ENCODE peak calls at places on chromosome 10, in eight cellular contexts. One of them, this sample, is unnamed.

GRCh38 chr10:72742797-72743196 is 50.9 kb downstream of the MCU start:
- DNase-seq in NAMALWA: no peak
- DNase-seq in A549: no peak
- DNase-seq in hypothalamus: no peak
- DNase-seq in activated CD4-positive, alpha-beta T cell treated with anti-CD3 and anti-CD28 coated beads for 36 hours: no peak
- DNase-seq in HS-5: no peak
- DNase-seq in GM12865: no peak
- DNase-seq in HCT116: no peak
- DNase-seq in this sample: no peak

GRCh38 chr10:70963271-70963670 is 74.9 kb upstream of the PCBD1 start:
- DNase-seq in GM12865: no peak
- DNase-seq in hypothalamus: no peak
- DNase-seq in HS-5: no peak
- DNase-seq in NAMALWA: no peak
- DNase-seq in activated CD4-positive, alpha-beta T cell treated with anti-CD3 and anti-CD28 coated beads for 36 hours: no peak
- DNase-seq in HCT116: no peak
- DNase-seq in A549: no peak
- DNase-seq in this sample: no peak

GRCh38 chr10:115939101-115939815 is 333.7 kb downstream of the GFRA1 start:
- DNase-seq in HCT116: no peak
- DNase-seq in hypothalamus: no peak
- DNase-seq in activated CD4-positive, alpha-beta T cell treated with anti-CD3 and anti-CD28 coated beads for 36 hours: no peak
- DNase-seq in A549: no peak
- DNase-seq in HS-5: no peak
- DNase-seq in GM12865: no peak
- DNase-seq in NAMALWA: no peak
- DNase-seq in this sample: no peak

GRCh38 chr10:47099445-47099844 is 188.2 kb downstream of the PTPN20 start:
- DNase-seq in GM12865: no peak
- DNase-seq in A549: no peak
- DNase-seq in NAMALWA: no peak
- DNase-seq in HS-5: no peak
- DNase-seq in activated CD4-positive, alpha-beta T cell treated with anti-CD3 and anti-CD28 coated beads for 36 hours: no peak
- DNase-seq in HCT116: no peak
- DNase-seq in hypothalamus: no peak
- DNase-seq in this sample: no peak

GRCh38 chr10:34922138-34922537 is 107.0 kb upstream of the PARD3 start:
- DNase-seq in HS-5: no peak
- DNase-seq in GM12865: no peak
- DNase-seq in A549: no peak
- DNase-seq in activated CD4-positive, alpha-beta T cell treated with anti-CD3 and anti-CD28 coated beads for 36 hours: no peak
- DNase-seq in NAMALWA: no peak
- DNase-seq in hypothalamus: no peak
- DNase-seq in HCT116: no peak
- DNase-seq in this sample: no peak

GRCh38 chr10:96341219-96342182 is 17.3 kb downstream of the OPALIN start:
- DNase-seq in A549: no peak
- DNase-seq in HCT116: no peak
- DNase-seq in NAMALWA: no peak
- DNase-seq in GM12865: peak
- DNase-seq in HS-5: no peak
- DNase-seq in activated CD4-positive, alpha-beta T cell treated with anti-CD3 and anti-CD28 coated beads for 36 hours: peak
- DNase-seq in hypothalamus: no peak
- DNase-seq in this sample: peak

GRCh38 chr10:21860718-21861117 is 142.8 kb downstream of the DNAJC1 start:
- DNase-seq in hypothalamus: no peak
- DNase-seq in activated CD4-positive, alpha-beta T cell treated with anti-CD3 and anti-CD28 coated beads for 36 hours: no peak
- DNase-seq in GM12865: peak
- DNase-seq in A549: no peak
- DNase-seq in HCT116: no peak
- DNase-seq in NAMALWA: no peak
- DNase-seq in HS-5: no peak
- DNase-seq in this sample: no peak

GRCh38 chr10:86286591-86287421 is 79.8 kb downstream of the GRID1 start:
- DNase-seq in HS-5: no peak
- DNase-seq in A549: no peak
- DNase-seq in HCT116: no peak
- DNase-seq in activated CD4-positive, alpha-beta T cell treated with anti-CD3 and anti-CD28 coated beads for 36 hours: no peak
- DNase-seq in GM12865: peak
- DNase-seq in hypothalamus: no peak
- DNase-seq in NAMALWA: no peak
- DNase-seq in this sample: no peak

GRCh38 chr10:3435671-3436070 is 263.1 kb upstream of the PITRM1 start:
- DNase-seq in GM12865: no peak
- DNase-seq in activated CD4-positive, alpha-beta T cell treated with anti-CD3 and anti-CD28 coated beads for 36 hours: no peak
- DNase-seq in hypothalamus: no peak
- DNase-seq in A549: no peak
- DNase-seq in HCT116: no peak
- DNase-seq in NAMALWA: no peak
- DNase-seq in HS-5: no peak
- DNase-seq in this sample: no peak

GRCh38 chr10:43265799-43266721 is 805 bp downstream of the RASGEF1A start:
- DNase-seq in activated CD4-positive, alpha-beta T cell treated with anti-CD3 and anti-CD28 coated beads for 36 hours: peak
- DNase-seq in GM12865: no peak
- DNase-seq in NAMALWA: no peak
- DNase-seq in hypothalamus: no peak
- DNase-seq in HCT116: no peak
- DNase-seq in A549: peak
- DNase-seq in HS-5: no peak
- DNase-seq in this sample: peak

GRCh38 chr10:100621360-100622205 is 85.8 kb downstream of the HIF1AN start:
- DNase-seq in NAMALWA: no peak
- DNase-seq in A549: peak
- DNase-seq in HCT116: no peak
- DNase-seq in hypothalamus: no peak
- DNase-seq in HS-5: no peak
- DNase-seq in activated CD4-positive, alpha-beta T cell treated with anti-CD3 and anti-CD28 coated beads for 36 hours: peak
- DNase-seq in GM12865: peak
- DNase-seq in this sample: no peak

This sample was measured in H7.